ENCODE peak calls at places on chromosome 6, in four cellular contexts. B is A549; U is fibroblast of the aortic adventitia; W is naive thymus-derived CD4-positive, alpha-beta T cell. G is an unnamed sample.

GRCh38 chr6:41675992-41676391 is 37.7 kb downstream of the MDFI start:
- DNase-seq in B (no peak), U (no peak), W (no peak), G (no peak)

GRCh38 chr6:16355699-16356481 is 117.5 kb downstream of the GMPR start:
- DNase-seq in B (peak), U (peak), W (no peak), G (no peak)

GRCh38 chr6:43809417-43810305 is 39.6 kb downstream of the VEGFA start:
- DNase-seq in B (peak), U (peak), W (no peak), G (no peak)

GRCh38 chr6:12024715-12025434 is 12.8 kb downstream of the HIVEP1 start:
- DNase-seq in B (no peak), U (peak), W (no peak), G (no peak)

GRCh38 chr6:81228912-81229540 is 523.5 kb downstream of the TENT5A start:
- DNase-seq in B (peak), U (peak), W (no peak), G (no peak)

GRCh38 chr6:111564482-111564945 is 41.2 kb downstream of the TRAF3IP2 start:
- DNase-seq in B (no peak), U (peak), W (no peak), G (no peak)

GRCh38 chr6:8277769-8278168 is 157.6 kb downstream of the SLC35B3 start:
- DNase-seq in B (no peak), U (no peak), W (no peak), G (no peak)

GRCh38 chr6:15796844-15797243 is 134.0 kb upstream of the DTNBP1 start:
- DNase-seq in B (no peak), U (no peak), W (no peak), G (no peak)

GRCh38 chr6:3549314-3549940 is 92.6 kb upstream of the SLC22A23 start:
- DNase-seq in B (no peak), U (no peak), W (no peak), G (no peak)

GRCh38 chr6:40882321-40882720 is 156.7 kb downstream of the UNC5CL start:
- DNase-seq in B (no peak), U (no peak), W (no peak), G (no peak)

GRCh38 chr6:159256128-159256527 is 86.9 kb downstream of the FNDC1 start:
- DNase-seq in B (no peak), U (no peak), W (no peak), G (no peak)

GRCh38 chr6:124854338-124854922 is 107.8 kb upstream of the RNF217 start:
- DNase-seq in B (no peak), U (peak), W (no peak), G (no peak)

GRCh38 chr6:89941031-89941775 is 46.9 kb downstream of the GJA10 start:
- DNase-seq in B (no peak), U (peak), W (no peak), G (no peak)

GRCh38 chr6:51339728-51340127 is 521.1 kb downstream of the TFAP2B start:
- DNase-seq in B (no peak), U (no peak), W (no peak), G (no peak)

DNA sequence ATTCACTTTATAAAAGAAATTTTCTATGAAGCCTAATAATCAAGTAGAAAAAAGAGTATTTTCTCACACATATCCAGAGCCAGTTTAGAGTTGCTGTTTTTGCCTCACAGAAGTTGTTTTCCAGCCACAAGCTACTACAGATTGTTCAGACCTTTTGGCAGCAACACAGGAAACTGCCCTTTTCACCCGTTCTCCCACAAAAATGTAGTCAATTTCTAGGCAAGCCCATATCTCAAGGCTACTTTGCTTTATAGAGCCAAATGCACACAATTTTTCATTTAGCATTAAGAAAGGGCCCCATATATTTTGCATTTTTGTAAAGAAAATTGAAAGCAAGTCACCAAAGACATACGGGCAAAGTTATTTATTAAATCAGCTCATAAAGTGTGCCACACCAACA is 49.5 kb downstream of the EPB41L2 start:
- DNase-seq in B (no peak), U (peak), W (no peak), G (no peak)
- H3K4me3 ChIP-seq in B (no peak), U (no peak), W (no peak), G (no peak)

DNA sequence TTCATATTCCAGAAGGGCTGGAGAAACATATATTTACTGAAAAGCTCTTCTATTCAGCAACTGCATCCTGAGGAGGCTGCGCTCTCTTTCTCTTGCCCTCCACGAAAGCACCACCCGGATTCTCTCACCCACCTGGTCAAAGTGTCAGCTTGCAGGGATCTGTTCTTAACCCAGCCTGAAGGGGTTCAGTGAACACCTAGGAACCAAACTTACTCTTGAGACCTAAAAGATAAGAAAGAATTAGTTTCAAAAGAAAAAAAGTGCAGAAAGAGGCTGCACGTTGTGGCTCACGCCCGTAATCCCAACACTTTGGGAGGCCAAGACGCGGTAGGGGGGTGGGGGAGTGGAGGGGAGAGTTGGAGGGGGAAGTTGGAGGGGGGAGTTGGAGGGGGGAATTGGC is 18.5 kb downstream of the GPX5 start:
- DNase-seq in B (no peak), U (no peak), W (no peak), G (no peak)
- H3K4me3 ChIP-seq in B (peak), U (peak), W (peak), G (no peak)

DNA sequence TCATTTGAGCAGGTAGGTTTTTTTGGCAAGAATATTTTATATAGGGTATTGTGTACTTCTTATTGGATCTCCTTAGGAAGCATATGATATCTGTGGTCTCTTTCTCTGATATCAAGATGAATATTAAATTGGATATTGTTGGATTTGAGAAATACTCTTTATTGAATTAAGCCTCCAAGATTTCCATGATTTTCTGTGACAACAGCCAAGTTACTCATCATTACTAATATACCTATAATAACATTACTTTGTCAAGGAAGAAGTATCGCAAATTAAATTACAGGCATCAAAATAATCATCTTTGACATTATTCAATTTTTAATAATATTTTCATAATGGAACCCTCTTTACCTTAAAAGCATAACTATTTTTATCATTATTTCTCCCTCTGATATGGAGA is 86.5 kb downstream of the TMEM200A start:
- DNase-seq in B (no peak), U (no peak), W (no peak), G (no peak)
- H3K4me3 ChIP-seq in B (no peak), U (no peak), W (no peak), G (no peak)

GRCh38 chr6:150600003-150600301 is 267 bp downstream of the PLEKHG1 start:
- DNase-seq in B (no peak), U (no peak), W (no peak), G (no peak)

GRCh38 chr6:150599199-150600002 is at the start of gene PLEKHG1:
- DNase-seq in B (peak), U (peak), W (peak), G (peak)

GRCh38 chr6:150600302-150601017 is 775 bp downstream of the PLEKHG1 start:
- DNase-seq in B (peak), U (peak), W (peak), G (peak)

GRCh38 chr6:150598401-150598800 is 1.3 kb upstream of the PLEKHG1 start:
- DNase-seq in B (no peak), U (no peak), W (no peak), G (no peak)

DNA sequence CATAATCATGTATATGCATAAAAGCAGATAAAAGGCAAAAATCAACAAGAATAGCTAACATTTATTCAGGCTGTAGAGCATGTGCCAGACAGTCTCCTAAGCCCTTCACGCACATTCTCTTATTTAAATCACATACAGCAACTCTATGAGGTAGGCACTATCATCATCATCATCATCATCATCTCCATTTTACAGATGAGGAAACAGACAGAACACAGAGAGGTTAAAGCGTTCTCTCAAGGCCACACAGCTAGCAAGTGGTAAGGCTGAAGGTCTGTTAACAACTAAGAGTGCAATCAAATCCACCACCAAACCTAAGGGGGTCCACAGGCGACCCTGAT is 857 bp upstream of the PLEKHG1 start:
- DNase-seq in B (no peak), U (no peak), W (no peak), G (no peak)
- H3K4me3 ChIP-seq in B (no peak), U (no peak), W (peak), G (no peak)

DNA sequence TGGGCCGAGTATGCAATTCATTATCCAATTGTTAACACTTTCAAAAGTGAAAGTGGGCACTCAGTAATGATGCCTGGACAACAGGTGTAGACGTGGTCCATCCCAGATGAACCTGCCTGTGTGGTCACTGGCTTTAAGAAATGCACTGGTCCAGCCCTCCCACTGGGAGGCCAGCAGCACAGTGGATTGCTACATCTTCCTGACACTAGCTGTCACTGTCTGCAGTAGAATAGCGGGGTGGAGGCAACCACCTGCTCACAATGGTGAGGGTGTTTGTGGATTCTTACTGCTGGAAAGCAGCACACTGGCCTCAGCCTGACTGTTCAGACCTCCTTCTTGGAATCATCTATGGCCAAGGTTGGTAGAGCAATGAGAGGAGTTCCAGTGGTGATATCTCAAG is 228.2 kb upstream of the PLN start:
- DNase-seq in B (no peak), U (no peak), W (no peak), G (no peak)
- H3K4me3 ChIP-seq in B (no peak), U (no peak), W (no peak), G (no peak)

DNA sequence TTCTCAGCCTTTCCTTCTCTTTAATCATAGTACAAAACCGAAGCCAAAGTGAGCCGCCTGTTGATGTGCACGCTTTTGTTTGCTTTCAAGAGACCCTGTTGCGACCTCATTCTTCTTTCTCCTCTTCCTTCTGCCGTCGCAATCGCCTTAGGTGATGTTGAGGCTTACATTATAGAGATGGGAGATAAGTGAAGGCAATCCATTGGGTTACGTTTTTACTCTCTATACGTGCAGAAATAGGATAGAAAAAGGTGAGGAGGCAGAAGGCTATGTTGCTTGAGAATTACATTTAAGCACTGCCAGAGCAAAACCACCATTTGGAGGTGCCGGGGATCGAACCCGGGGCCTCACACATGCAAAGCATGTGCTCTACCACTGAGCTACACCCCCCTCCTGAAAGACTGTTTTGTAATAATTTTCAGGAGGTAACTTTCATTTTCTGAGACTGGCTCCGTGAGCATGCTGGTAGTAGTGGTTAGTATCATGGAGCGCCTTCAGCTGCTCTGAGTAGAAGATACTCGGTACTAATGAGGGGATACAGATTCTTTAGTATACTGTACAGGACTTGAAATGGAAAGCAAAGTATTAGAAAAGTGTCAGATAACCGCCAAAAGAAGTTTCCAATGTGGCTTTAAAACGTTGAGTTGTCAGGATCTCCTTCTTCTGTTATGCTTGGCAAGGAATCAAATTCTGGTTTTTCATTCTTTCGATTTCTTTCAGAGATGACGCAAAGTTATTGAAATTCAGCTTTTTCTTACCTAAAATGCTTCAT is 165.6 kb downstream of the TRIM27 start:
- DNase-seq in B (peak), U (peak), W (no peak), G (no peak)
- H3K4me3 ChIP-seq in B (peak), U (peak), W (no peak), G (no peak)

GRCh38 chr6:139329224-139329623 is 37.4 kb upstream of the TXLNB start:
- DNase-seq in B (no peak), U (no peak), W (no peak), G (no peak)

GRCh38 chr6:139325686-139326085 is 33.9 kb upstream of the TXLNB start:
- DNase-seq in B (no peak), U (no peak), W (no peak), G (no peak)

GRCh38 chr6:139327038-139327437 is 35.2 kb upstream of the TXLNB start:
- DNase-seq in B (no peak), U (no peak), W (no peak), G (no peak)

GRCh38 chr6:139325003-139325600 is 33.3 kb upstream of the TXLNB start:
- DNase-seq in B (no peak), U (no peak), W (no peak), G (no peak)

GRCh38 chr6:139323511-139324445 is 32.0 kb upstream of the TXLNB start:
- DNase-seq in B (peak), U (no peak), W (peak), G (peak)
- H3K4me3 ChIP-seq in B (no peak), U (no peak), W (peak), G (peak)

G was measured in CD4-positive, alpha-beta memory T cell.